ENCODE peak calls at places on chromosomes 5 and 9, in four cellular contexts. H is H1, E is GM12878, A is K562. D is an unnamed sample.

GRCh38 chr9:114058688-114059046 is 19.4 kb downstream of the AMBP start:
- DNase-seq in H (no peak), E (no peak), A (no peak), D (peak; percentile 23)

GRCh38 chr5:142432369-142432863 is 107.6 kb upstream of the SPRY4 start:
- DNase-seq in A (no peak), E (no peak), H (no peak), D (no peak)

GRCh38 chr9:75096796-75097195 is 8.5 kb downstream of the OSTF1 start:
- DNase-seq in E (no peak), A (no peak), H (no peak), D (no peak)

GRCh38 chr9:105678781-105679180 is 15.6 kb upstream of the TMEM38B start:
- DNase-seq in H (no peak), A (no peak), E (no peak), D (no peak)

GRCh38 chr9:35993976-35994720 is 36.2 kb upstream of the OR2S2 start:
- DNase-seq in E (no peak), H (no peak), A (no peak), D (no peak)

GRCh38 chr9:81372628-81373191 is 316.6 kb downstream of the TLE1 start:
- DNase-seq in E (no peak), A (no peak), H (no peak), D (no peak)

GRCh38 chr5:133744030-133744645 is 131.8 kb upstream of the FSTL4 start:
- DNase-seq in H (no peak), A (no peak), E (no peak), D (no peak)

GRCh38 chr5:163993126-163993525 is 487.7 kb downstream of the MAT2B start:
- DNase-seq in E (no peak), H (no peak), A (no peak), D (no peak)

GRCh38 chr9:14343948-14344547 is 30.1 kb upstream of the NFIB start:
- DNase-seq in H (no peak), A (no peak), E (no peak), D (no peak)

GRCh38 chr5:6461793-6462650 is 13.4 kb downstream of the UBE2QL1 start:
- DNase-seq in H (no peak), E (no peak), A (no peak), D (no peak)

GRCh38 chr5:72925336-72926010 is 30.4 kb upstream of the FCHO2 start:
- DNase-seq in H (no peak), A (no peak), E (no peak), D (no peak)

GRCh38 chr5:125149503-125149902 is 403.1 kb upstream of the ZNF608 start:
- DNase-seq in E (no peak), H (no peak), A (no peak), D (no peak)

GRCh38 chr5:178418471-178419010 is 171.7 kb downstream of the COL23A1 start:
- DNase-seq in H (no peak), E (no peak), A (no peak), D (no peak)
- TF ChIP-seq HDAC6 in H (no peak), E (no peak), A (no peak), D (no peak)

GRCh38 chr5:33736510-33736909 is 155.3 kb downstream of the ADAMTS12 start:
- DNase-seq in H (no peak), A (no peak), E (no peak), D (peak; percentile 4)
- TF ChIP-seq HDAC6 in H (no peak), A (no peak), E (no peak), D (no peak)

DNA sequence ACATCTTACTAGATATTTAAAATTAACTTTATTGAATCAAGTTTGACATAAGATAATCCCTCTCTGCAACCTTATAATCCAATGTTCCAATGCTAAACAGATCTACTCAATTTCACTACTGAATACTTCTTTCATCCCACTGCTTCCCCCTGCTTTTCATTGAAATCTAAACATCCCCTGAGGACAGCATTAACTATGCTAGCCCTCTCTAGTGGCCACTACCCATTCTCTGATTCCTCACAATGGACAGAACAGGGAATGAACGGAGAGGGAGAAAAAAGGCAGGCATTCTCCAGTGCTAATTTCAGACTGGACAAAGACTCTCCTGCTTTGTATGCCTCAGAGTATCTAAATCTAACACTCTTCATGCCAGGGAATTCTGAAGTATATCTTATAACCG is 54.3 kb upstream of the RGS7BP start:
- DNase-seq in E (no peak), H (no peak), A (no peak), D (no peak)
- TF ChIP-seq HDAC6 in E (no peak), H (no peak), A (no peak), D (no peak)

DNA sequence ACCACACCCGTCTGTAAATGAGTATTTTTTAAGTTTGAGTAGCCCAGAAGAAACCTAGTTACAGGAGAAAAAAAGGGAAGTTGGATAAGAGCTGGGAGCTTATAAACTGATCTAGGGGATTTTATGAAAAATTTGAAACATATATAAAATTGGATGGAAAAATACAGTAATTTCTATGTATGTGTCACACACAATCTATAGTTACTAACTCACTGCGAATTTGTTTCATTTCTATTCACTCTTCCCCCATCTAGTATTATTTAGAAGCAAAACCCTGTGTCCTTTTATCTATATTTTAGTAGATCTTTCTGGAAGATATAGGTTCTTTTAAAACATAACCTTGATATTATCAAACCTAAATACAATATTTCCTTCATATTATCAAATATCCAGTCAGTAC is 14.6 kb downstream of the CYFIP2 start:
- DNase-seq in A (no peak), H (no peak), E (no peak), D (no peak)
- TF ChIP-seq HDAC6 in A (no peak), H (no peak), E (no peak), D (no peak)

DNA sequence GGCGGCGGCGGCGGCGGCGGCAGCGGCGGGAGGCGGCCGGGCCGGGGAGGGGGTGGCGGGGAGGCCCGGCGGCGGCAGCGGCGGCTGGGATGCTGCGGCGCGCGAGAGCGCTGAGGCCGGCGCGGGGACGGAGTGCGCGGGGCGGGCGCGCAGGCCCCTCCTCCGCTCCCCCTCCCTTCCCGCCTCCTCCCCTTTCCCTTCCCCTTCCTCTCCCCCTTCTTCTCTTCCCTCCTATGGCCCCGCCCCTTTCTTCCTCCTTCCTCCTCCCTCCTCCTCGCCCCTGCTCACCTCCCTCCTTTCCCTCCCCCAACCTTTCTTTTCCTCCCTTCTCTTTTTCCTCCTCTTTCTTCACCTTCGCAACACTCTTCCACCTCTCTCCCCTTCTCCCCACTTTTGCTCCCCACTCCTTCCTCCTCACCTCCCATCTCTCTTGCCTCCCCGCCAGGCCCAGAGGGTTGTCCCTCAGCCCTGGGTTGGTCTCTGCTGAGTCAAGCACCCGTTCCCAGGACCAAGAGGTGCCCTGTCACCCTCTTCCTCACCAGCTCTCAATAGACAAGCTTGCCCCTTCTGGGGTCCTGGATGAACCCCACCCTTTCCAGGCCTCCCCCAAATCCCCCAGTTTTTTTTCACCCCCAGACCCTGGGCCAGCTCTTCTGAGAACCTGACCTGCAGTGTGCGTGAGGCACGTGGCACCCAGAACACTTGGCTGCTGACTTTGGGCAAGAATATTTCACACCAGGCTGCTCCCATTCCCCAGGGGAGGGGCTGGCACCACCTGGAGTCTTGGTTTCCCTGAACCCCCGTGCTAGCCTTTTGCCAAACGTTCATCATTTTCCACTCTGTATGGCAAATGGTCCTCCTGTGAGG is at the start of gene SEMA4D:
- DNase-seq in A (peak; percentile 62), E (no peak), H (peak; percentile 21), D (no peak)
- TF ChIP-seq HDAC6 in A (no peak), E (no peak), H (no peak), D (no peak)

DNA sequence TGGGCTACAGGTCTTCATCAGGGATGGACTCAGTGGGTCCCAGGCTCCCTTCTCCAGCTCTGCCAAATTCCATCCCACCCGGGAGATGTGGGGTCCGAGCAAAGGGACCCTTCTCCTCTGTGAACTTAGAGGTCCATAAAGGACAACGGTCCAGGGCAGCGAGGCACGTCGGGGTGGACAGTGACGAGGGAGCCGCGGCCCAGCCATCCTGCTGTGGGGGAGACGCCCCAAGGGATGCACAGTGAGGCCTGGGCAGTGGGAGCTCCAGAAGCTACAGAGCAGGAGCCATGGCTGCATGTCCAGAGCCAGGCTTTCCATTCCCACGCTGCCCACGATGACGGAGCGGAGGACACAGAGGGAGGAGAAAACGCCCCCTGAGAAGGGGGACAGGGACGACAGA is 107.5 kb upstream of the PPP1R26 start:
- DNase-seq in E (no peak), A (no peak), H (no peak), D (no peak)
- TF ChIP-seq HDAC6 in E (no peak), A (no peak), H (no peak), D (no peak)

GRCh38 chr9:93131599-93132286 is 2.3 kb downstream of the NINJ1 start:
- DNase-seq in E (no peak), A (no peak), H (no peak), D (no peak)
- TF ChIP-seq HDAC6 in E (no peak), A (no peak), H (no peak), D (no peak)

GRCh38 chr9:130988905-130989304 is 20.1 kb upstream of the LAMC3 start:
- DNase-seq in E (no peak), H (no peak), A (no peak), D (no peak)
- TF ChIP-seq HDAC6 in E (no peak), H (no peak), A (no peak), D (no peak)